ENCODE peak calls at places on chromosomes 11 and 22, in six cellular contexts. B is activated T-helper 2 cell treated with anti-CD3 and anti-CD28 coated beads, Interferon-gamma antibody, Interleukin-2, Interleukin-4, amounts not matched to agents 10 μg/mL and 5 μg/mL and 100 μg/mL, durations not matched to agents 14 hours and 24 hours and 36 hours; Y is iris pigment epithelial cell; P is activated CD8-positive, alpha-beta memory T cell treated with anti-CD3 and anti-CD28 coated beads for 1 hour; M is PC-3; X is amniotic stem cell. Q is an unnamed sample.

GRCh38 chr11:65685981-65686380 is 23.3 kb upstream of the RELA start:
- DNase-seq in M (no peak), P (no peak), B (no peak), X (no peak), Y (no peak), Q (no peak)

GRCh38 chr11:32033067-32033466 is 57.8 kb upstream of the RCN1 start:
- DNase-seq in Y (peak), P (no peak), B (no peak), X (no peak), M (no peak), Q (no peak)

GRCh38 chr11:107770546-107770945 is 58.7 kb upstream of the SLN start:
- DNase-seq in B (no peak), X (no peak), Y (no peak), P (no peak), M (peak), Q (no peak)

GRCh38 chr22:44753189-44754042 is 1.0 kb downstream of the ARHGAP8 start:
- DNase-seq in B (no peak), M (peak), X (no peak), P (no peak), Y (peak), Q (peak)

GRCh38 chr22:20393705-20394476 is at the start of gene ZNF74:
- DNase-seq in B (peak), P (peak), X (peak), M (peak), Y (peak), Q (peak)

GRCh38 chr11:830295-831131 is 2.2 kb upstream of the CD151 start:
- DNase-seq in M (no peak), X (no peak), P (no peak), Y (peak), B (peak), Q (no peak)

GRCh38 chr11:35118906-35119305 is 20.1 kb upstream of the CD44 start:
- DNase-seq in X (no peak), M (no peak), B (no peak), Y (no peak), P (no peak), Q (no peak)

GRCh38 chr22:30064172-30064571 is 16.1 kb upstream of the HORMAD2 start:
- DNase-seq in B (no peak), Y (no peak), P (no peak), M (no peak), X (no peak), Q (no peak)

GRCh38 chr11:88352139-88352538 is 14.6 kb upstream of the CTSC start:
- DNase-seq in M (peak), Y (peak), B (no peak), X (no peak), P (no peak), Q (peak)

GRCh38 chr11:63020671-63021255 is 5.1 kb upstream of the SLC22A8 start:
- DNase-seq in B (no peak), Y (no peak), M (peak), P (no peak), X (no peak), Q (no peak)

GRCh38 chr11:97751405-97751804 is 1269.3 kb upstream of the CNTN5 start:
- DNase-seq in X (no peak), B (no peak), M (no peak), P (no peak), Y (no peak), Q (peak)

GRCh38 chr11:1343391-1344055 is 34.1 kb upstream of the TOLLIP start:
- DNase-seq in Y (no peak), B (no peak), X (no peak), M (no peak), P (no peak), Q (no peak)

GRCh38 chr11:103940542-103940941 is 95.9 kb upstream of the DDI1 start:
- DNase-seq in M (peak), P (no peak), X (no peak), Y (peak), B (no peak), Q (no peak)

GRCh38 chr22:22074634-22075381 is 92.2 kb upstream of the TOP3B start:
- DNase-seq in B (no peak), P (no peak), M (peak), X (no peak), Y (no peak), Q (no peak)

GRCh38 chr11:10902301-10902700 is 44.4 kb upstream of the ZBED5 start:
- DNase-seq in M (peak), P (no peak), Y (peak), X (no peak), B (no peak), Q (no peak)

GRCh38 chr11:120517390-120518315 is 6.1 kb downstream of the GRIK4 start:
- DNase-seq in X (no peak), M (no peak), B (no peak), P (no peak), Y (no peak), Q (no peak)

GRCh38 chr11:78564889-78565467 is 9.7 kb downstream of the NARS2 start:
- DNase-seq in Y (peak), B (no peak), P (no peak), M (peak), X (no peak), Q (no peak)

GRCh38 chr11:121459413-121460041 is 6.8 kb upstream of the SORL1-AS1 start:
- DNase-seq in Y (no peak), M (no peak), B (no peak), X (no peak), P (no peak), Q (no peak)

GRCh38 chr11:118536726-118537125 is 5.7 kb downstream of the TMEM25 start:
- DNase-seq in M (no peak), B (no peak), X (no peak), P (no peak), Y (peak), Q (no peak)